ENCODE peak calls at places on chromosomes 4 and X, in six cellular contexts. L is AG10803, B is astrocyte, G is tibial artery, K is neural crest cell, I is PC-3. R is an unnamed sample.

GRCh38 chrX:41240504-41240903 is 93.5 kb upstream of the DDX3X start:
- DNase-seq in L (no peak), B (no peak), K (no peak), I (no peak), G (no peak), R (no peak)

GRCh38 chr4:128346054-128346716 is 58.6 kb upstream of the PGRMC2 start:
- DNase-seq in K (no peak), G (no peak), L (peak), I (no peak), B (peak), R (no peak)

GRCh38 chr4:165813606-165814005 is 59.4 kb upstream of the TLL1 start:
- DNase-seq in I (no peak), B (peak), G (no peak), K (no peak), L (no peak), R (no peak)

GRCh38 chrX:57772637-57773036 is 92.6 kb upstream of the NLRP2B start:
- DNase-seq in B (no peak), L (no peak), I (peak), G (no peak), K (no peak), R (no peak)

GRCh38 chr4:76434901-76435688 is at the start of gene SHROOM3:
- DNase-seq in G (peak), K (peak), B (peak), L (no peak), I (peak), R (peak)

GRCh38 chrX:132023896-132024386 is 839 bp downstream of the STK26 start:
- DNase-seq in B (no peak), K (peak), L (no peak), G (no peak), I (peak), R (no peak)

GRCh38 chrX:2848806-2849420 is 20.2 kb downstream of the GYG2 start:
- DNase-seq in B (peak), G (no peak), L (peak), K (no peak), I (peak), R (no peak)

GRCh38 chrX:149757206-149758067 is 16.4 kb upstream of the HSFX1 start:
- DNase-seq in B (no peak), K (no peak), L (no peak), G (no peak), I (no peak), R (no peak)

GRCh38 chrX:39819921-39820849 is 277.6 kb downstream of the BCOR start:
- DNase-seq in L (no peak), G (no peak), K (no peak), I (no peak), B (no peak), R (no peak)

GRCh38 chr4:77954690-77955089 is 92.1 kb downstream of the MRPL1 start:
- DNase-seq in B (no peak), K (no peak), L (no peak), I (no peak), G (no peak), R (no peak)

GRCh38 chr4:2078584-2078983 is 19.5 kb downstream of the NAT8L start:
- DNase-seq in K (no peak), G (no peak), B (no peak), I (no peak), L (peak), R (peak)

GRCh38 chrX:11053351-11053750 is 57.8 kb upstream of the HCCS start:
- DNase-seq in B (no peak), I (no peak), L (no peak), G (no peak), K (no peak), R (no peak)

GRCh38 chr4:6574747-6575502 is at the start of gene MAN2B2:
- DNase-seq in K (peak), G (peak), B (peak), L (peak), I (peak), R (peak)

GRCh38 chrX:13119386-13119785 is 75.0 kb upstream of the FAM9C start:
- DNase-seq in B (no peak), I (peak), K (no peak), L (peak), G (no peak), R (peak)

GRCh38 chr4:79585834-79586233 is 177.8 kb upstream of the GK2 start:
- DNase-seq in G (no peak), K (no peak), B (no peak), I (no peak), L (no peak), R (no peak)

GRCh38 chrX:48472851-48473717 is 2.9 kb upstream of the FTSJ1 start:
- DNase-seq in I (no peak), L (peak), K (no peak), B (no peak), G (no peak), R (no peak)

GRCh38 chr4:24956763-24957162 is 43.9 kb upstream of the CCDC149 start:
- DNase-seq in G (no peak), I (no peak), K (no peak), B (no peak), L (peak), R (no peak)

GRCh38 chr4:98262431-98262830 is 1.2 kb downstream of the RAP1GDS1 start:
- DNase-seq in G (no peak), I (no peak), L (peak), B (no peak), K (no peak), R (no peak)

GRCh38 chr4:95059630-95060029 is 301.9 kb downstream of the BMPR1B start:
- DNase-seq in B (peak), L (peak), G (no peak), K (no peak), I (no peak), R (no peak)

GRCh38 chr4:4490816-4491215 is 51.0 kb downstream of the STX18 start:
- DNase-seq in B (no peak), I (no peak), G (no peak), K (no peak), L (no peak), R (no peak)

GRCh38 chrX:131831185-131831520 is 191.9 kb upstream of the STK26 start:
- DNase-seq in L (no peak), K (no peak), I (no peak), B (no peak), G (no peak), R (no peak)

GRCh38 chr4:185801471-185801870 is 10.5 kb downstream of the SORBS2 start:
- DNase-seq in L (no peak), K (no peak), I (no peak), G (no peak), B (no peak), R (no peak)

GRCh38 chr4:145891958-145892357 is 46.7 kb downstream of the ZNF827 start:
- DNase-seq in L (no peak), G (no peak), B (no peak), I (no peak), K (no peak), R (no peak)

GRCh38 chr4:81648576-81649272 is 177.0 kb upstream of the RASGEF1B start:
- DNase-seq in B (peak), I (no peak), K (no peak), G (no peak), L (no peak), R (no peak)

GRCh38 chr4:139085141-139085540 is 69.6 kb downstream of the NOCT start:
- DNase-seq in K (no peak), B (peak), L (peak), I (peak), G (no peak), R (peak)

GRCh38 chr4:2332201-2332975 is 70.5 kb upstream of the MXD4 start:
- DNase-seq in L (no peak), K (no peak), B (no peak), I (no peak), G (no peak), R (no peak)

GRCh38 chr4:13701937-13702446 is 74.5 kb upstream of the BOD1L1 start:
- DNase-seq in I (peak), L (peak), B (peak), K (no peak), G (no peak), R (peak)

GRCh38 chr4:3520796-3521600 is 11.2 kb downstream of the LRPAP1 start:
- DNase-seq in L (no peak), I (no peak), G (no peak), K (no peak), B (no peak), R (no peak)

GRCh38 chrX:110418857-110419249 is 60.2 kb downstream of the RTL9 start:
- DNase-seq in K (no peak), I (peak), B (peak), G (no peak), L (no peak), R (peak)

GRCh38 chrX:42809569-42809968 is 31.6 kb upstream of the PPP1R2C start:
- DNase-seq in I (no peak), B (no peak), G (no peak), L (no peak), K (no peak), R (no peak)

GRCh38 chrX:48045410-48046311 is 25.8 kb downstream of the ZNF630 start:
- DNase-seq in B (peak), L (peak), K (no peak), I (peak), G (peak), R (peak)

GRCh38 chrX:125203379-125203736 is 116.3 kb upstream of the TEX13C start:
- DNase-seq in G (no peak), I (no peak), K (peak), L (no peak), B (no peak), R (no peak)

GRCh38 chr4:165765053-165765452 is 108.0 kb upstream of the TLL1 start:
- DNase-seq in B (no peak), G (no peak), L (no peak), K (no peak), I (peak), R (no peak)

GRCh38 chr4:180665994-180666818 is 1577.0 kb upstream of the TENM3 start:
- DNase-seq in B (peak), L (peak), I (peak), G (no peak), K (peak), R (peak)

GRCh38 chr4:179095585-179096228 is 1653.5 kb upstream of the AGA start:
- DNase-seq in L (no peak), B (peak), G (no peak), K (peak), I (peak), R (no peak)

GRCh38 chrX:143788265-143788664 is 67.7 kb upstream of the SPANXN2 start:
- DNase-seq in L (peak), I (peak), G (no peak), B (no peak), K (peak), R (no peak)
- TF ChIP-seq CTCF in L (peak), I (peak), G (no peak), B (peak), K (peak), R (peak)

GRCh38 chrX:82528525-82528924 is 979.6 kb upstream of the POU3F4 start:
- DNase-seq in G (no peak), B (no peak), L (no peak), I (no peak), K (no peak), R (no peak)
- TF ChIP-seq CTCF in G (no peak), B (no peak), L (no peak), I (no peak), K (no peak), R (no peak)

GRCh38 chr4:152935661-152936445 is at the start of gene FHDC1:
- DNase-seq in K (peak), L (no peak), G (no peak), I (peak), B (peak), R (no peak)
- TF ChIP-seq CTCF in K (no peak), L (no peak), G (no peak), I (no peak), B (no peak), R (no peak)

GRCh38 chrX:96843566-96843965 is 40.1 kb upstream of the RPA4 start:
- DNase-seq in I (no peak), B (no peak), L (no peak), K (no peak), G (no peak), R (no peak)
- TF ChIP-seq CTCF in I (no peak), B (no peak), L (no peak), K (peak), G (no peak), R (no peak)